ENCODE peak calls at places on chromosomes 5 and 9, in five cellular contexts. P is HepG2, L is H1, H is NT2/D1, I is GM12878. G is an unnamed sample.

GRCh38 chr9:131237931-131238401 is 38.3 kb downstream of the FAM78A start:
- DNase-seq in P (no peak), L (no peak), H (no peak), I (peak), G (no peak)

GRCh38 chr5:132069561-132069960 is 4.0 kb upstream of the CSF2 start:
- DNase-seq in P (no peak), L (no peak), H (no peak), I (no peak), G (no peak)

GRCh38 chr5:113581388-113581787 is 67.9 kb downstream of the YTHDC2 start:
- DNase-seq in P (no peak), L (no peak), H (no peak), I (no peak), G (no peak)

GRCh38 chr5:1291611-1292080 is 3.2 kb downstream of the TERT start:
- DNase-seq in P (no peak), L (no peak), H (no peak), I (no peak), G (no peak)

GRCh38 chr5:73999306-73999705 is 373.3 kb downstream of the ARHGEF28 start:
- DNase-seq in P (no peak), L (no peak), H (no peak), I (no peak), G (no peak)

GRCh38 chr5:34941936-34942335 is 12.6 kb downstream of the DNAJC21 start:
- DNase-seq in P (no peak), L (no peak), H (no peak), I (no peak), G (no peak)

GRCh38 chr5:147388171-147388977 is 121.5 kb downstream of the DPYSL3 start:
- DNase-seq in P (no peak), L (no peak), H (no peak), I (no peak), G (no peak)

GRCh38 chr9:119280740-119281485 is 88.3 kb downstream of the BRINP1 start:
- DNase-seq in P (no peak), L (no peak), H (no peak), I (no peak), G (no peak)

GRCh38 chr5:181051841-181052525 is 11.9 kb downstream of the BTNL9 start:
- DNase-seq in P (no peak), L (no peak), H (no peak), I (no peak), G (no peak)

GRCh38 chr5:149338364-149338763 is 6.9 kb upstream of the GRPEL2 start:
- DNase-seq in P (peak), L (no peak), H (no peak), I (no peak), G (no peak)

GRCh38 chr5:141757402-141757801 is 75.4 kb upstream of the ARAP3 start:
- DNase-seq in P (no peak), L (peak), H (no peak), I (no peak), G (peak)

GRCh38 chr5:30781642-30782041 is 411.8 kb upstream of the CDH6 start:
- DNase-seq in P (no peak), L (no peak), H (no peak), I (no peak), G (no peak)

GRCh38 chr5:67092447-67093023 is 104.1 kb downstream of the CD180 start:
- DNase-seq in P (no peak), L (no peak), H (no peak), I (no peak), G (no peak)

GRCh38 chr5:79011219-79011836 is 26.2 kb upstream of the ARSB start:
- DNase-seq in P (no peak), L (no peak), H (no peak), I (no peak), G (no peak)

GRCh38 chr9:97366889-97367288 is 45.0 kb upstream of the TDRD7 start:
- DNase-seq in P (no peak), L (no peak), H (no peak), I (no peak), G (no peak)

GRCh38 chr5:108259306-108259705 is 122.6 kb downstream of the FBXL17 start:
- DNase-seq in P (no peak), L (no peak), H (no peak), I (no peak), G (no peak)

GRCh38 chr9:138103824-138104206 is 226.2 kb downstream of the CACNA1B start:
- DNase-seq in P (no peak), L (no peak), H (no peak), I (no peak), G (no peak)

GRCh38 chr9:126471084-126471611 is 142.6 kb upstream of the LMX1B start:
- DNase-seq in P (no peak), L (no peak), H (no peak), I (peak), G (no peak)
- TF ChIP-seq SUZ12 in P (no peak), L (no peak), H (no peak), I (no peak), G (no peak)

DNA sequence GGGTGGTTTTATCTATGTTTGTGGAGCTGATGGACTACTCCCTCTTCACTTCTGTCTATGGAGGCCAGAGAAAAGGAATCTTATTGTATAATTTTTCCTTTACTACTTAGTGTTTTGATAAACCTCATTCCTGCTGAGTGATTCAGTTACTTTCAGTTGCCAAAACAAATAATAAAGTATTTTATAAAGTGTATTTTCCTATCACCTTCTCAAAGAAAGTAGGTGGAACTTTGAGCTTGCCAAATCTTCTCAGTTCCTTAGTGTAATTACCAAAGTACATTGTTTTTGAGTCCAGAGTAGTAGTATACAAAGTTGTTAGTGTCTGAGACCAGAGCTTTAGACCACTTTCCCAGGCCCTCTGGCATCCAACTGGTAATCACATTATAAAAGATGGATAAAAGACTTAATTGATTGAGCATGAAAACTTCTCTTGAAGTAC is 13.5 kb downstream of the RABGAP1 start:
- DNase-seq in P (no peak), L (no peak), H (no peak), I (no peak), G (no peak)
- TF ChIP-seq SUZ12 in P (no peak), L (no peak), H (no peak), I (no peak), G (no peak)

GRCh38 chr9:110623462-110624025 is 44.0 kb upstream of the SVEP1 start:
- DNase-seq in P (peak), L (no peak), H (peak), I (peak), G (peak)

GRCh38 chr9:110620726-110621125 is 41.2 kb upstream of the SVEP1 start:
- DNase-seq in P (no peak), L (no peak), H (no peak), I (no peak), G (no peak)

GRCh38 chr9:110622368-110622767 is 42.8 kb upstream of the SVEP1 start:
- DNase-seq in P (no peak), L (no peak), H (no peak), I (no peak), G (no peak)

DNA sequence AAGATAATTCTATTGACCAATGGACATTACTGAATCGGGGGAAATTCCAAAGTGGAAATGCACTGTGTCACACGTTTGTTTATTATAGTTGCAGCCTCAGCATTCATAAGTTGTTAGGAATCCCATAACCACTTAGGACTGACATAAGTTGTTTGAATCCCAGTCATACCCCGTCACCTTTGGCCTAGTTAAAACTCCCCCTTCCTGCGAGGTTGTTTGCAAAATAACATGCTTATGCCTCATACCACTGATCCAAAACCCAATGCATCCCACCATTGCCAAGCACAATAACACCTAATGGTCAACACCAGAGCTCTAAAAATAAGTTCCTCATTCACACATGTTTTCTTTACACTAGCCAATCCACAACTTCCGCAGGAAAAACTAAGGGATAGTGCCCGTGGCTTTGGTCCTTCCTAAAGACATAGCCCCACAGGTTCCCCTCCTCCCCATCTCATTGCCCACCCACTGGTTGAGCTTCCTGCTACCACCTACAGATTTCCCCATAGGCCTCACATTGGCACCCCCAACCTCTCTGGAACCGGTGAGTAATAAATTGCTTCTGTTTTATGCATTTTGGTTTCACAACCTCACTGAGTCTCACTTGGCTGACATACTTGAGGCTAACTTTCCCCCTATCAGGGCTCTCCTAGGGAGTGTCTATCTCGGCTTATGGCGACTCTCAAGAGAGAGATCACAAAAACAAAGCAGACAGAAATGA is 42.3 kb upstream of the MUSK start:
- DNase-seq in P (no peak), L (no peak), H (no peak), I (peak), G (no peak)
- TF ChIP-seq SUZ12 in P (no peak), L (no peak), H (no peak), I (no peak), G (no peak)

DNA sequence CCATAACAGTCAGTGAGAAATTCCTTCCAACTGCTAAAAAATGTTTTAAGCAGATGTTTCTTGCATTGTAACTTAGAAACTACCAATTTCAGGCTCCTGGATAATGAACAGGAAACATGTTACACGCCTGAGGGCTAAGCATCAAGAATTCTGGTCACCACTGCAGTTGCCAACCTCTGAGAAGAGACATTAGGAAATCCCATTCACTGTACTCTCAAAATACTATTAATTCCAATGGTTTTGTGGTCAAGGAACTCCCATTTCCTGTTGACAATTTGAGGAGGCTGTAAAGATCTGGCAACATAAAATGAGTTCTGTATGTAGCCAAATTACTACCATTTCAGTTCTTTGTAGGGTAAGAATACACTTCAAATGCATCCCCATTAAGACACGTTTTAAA is 456.0 kb upstream of the MEF2C start:
- DNase-seq in P (no peak), L (no peak), H (no peak), I (no peak), G (no peak)
- TF ChIP-seq SUZ12 in P (no peak), L (no peak), H (no peak), I (no peak), G (no peak)

DNA sequence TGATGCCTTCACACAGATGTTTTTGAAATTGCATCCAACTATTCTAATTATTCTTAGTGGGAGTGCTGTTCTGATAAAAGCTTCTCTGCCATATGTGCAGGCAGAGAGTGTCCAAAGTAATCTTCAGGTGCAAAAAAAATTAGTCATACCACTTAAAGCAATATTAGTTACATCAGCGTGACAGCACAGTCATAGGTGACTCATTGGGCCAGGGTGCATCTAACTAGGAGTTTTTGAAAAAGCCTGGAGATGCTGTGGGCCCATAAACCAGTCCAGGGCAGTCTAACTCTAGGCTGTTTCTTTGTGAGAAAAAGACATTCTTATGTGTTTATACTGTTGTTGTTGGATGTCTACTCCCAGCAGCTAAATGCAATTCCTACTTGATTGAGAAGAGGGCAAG is 33.0 kb upstream of the C6 start:
- DNase-seq in P (no peak), L (no peak), H (no peak), I (no peak), G (no peak)
- TF ChIP-seq SUZ12 in P (no peak), L (no peak), H (no peak), I (no peak), G (no peak)

GRCh38 chr9:121654497-121655140 is 3.2 kb downstream of the DAB2IP start:
- DNase-seq in P (no peak), L (no peak), H (no peak), I (no peak), G (no peak)
- TF ChIP-seq SUZ12 in P (no peak), L (no peak), H (no peak), I (no peak), G (no peak)

DNA sequence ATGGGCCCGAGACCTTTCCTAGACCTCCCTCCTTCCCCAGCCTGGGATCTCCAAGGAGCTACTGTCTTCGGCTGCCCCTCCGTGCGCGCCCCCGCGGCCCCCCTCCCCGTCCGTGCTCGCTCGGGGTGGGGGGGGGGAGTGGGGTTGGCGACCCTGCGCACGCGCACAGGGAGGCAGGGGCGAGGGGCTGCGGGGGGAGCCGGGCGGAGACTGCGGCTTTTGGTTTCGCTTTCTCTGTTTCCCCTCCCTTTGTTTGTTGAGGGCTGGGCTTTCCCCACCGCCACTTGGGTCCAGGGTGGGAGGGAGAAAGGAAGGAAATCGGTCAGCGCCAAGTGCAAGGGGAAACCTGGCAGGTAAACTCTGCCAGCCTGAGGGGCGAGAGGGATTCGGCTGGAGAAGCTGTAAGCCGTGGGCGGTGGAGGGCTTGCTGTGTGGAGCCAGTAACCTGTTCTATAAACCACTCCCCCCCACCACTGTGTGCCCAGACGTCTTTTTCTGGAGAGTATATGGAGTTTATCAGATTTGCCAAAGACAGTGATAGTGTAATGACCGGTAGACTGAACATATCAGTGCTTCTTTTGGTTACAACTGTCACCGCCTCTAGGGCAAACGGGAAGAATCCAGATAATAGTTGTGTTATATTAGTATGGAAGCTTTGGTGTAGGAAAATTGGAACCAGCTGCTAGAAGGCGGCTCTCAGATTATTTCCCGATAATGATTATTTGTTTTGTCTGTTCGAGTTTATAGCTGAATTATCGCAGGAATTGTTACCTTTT is 687 bp downstream of the DNAJA1 start:
- DNase-seq in P (peak), L (no peak), H (no peak), I (no peak), G (peak)
- TF ChIP-seq SUZ12 in P (no peak), L (no peak), H (no peak), I (no peak), G (no peak)

GRCh38 chr5:139407517-139407916 is 3.6 kb upstream of the SPATA24 start:
- DNase-seq in P (no peak), L (no peak), H (no peak), I (no peak), G (no peak)
- TF ChIP-seq SUZ12 in P (no peak), L (no peak), H (no peak), I (no peak), G (no peak)

GRCh38 chr5:32780508-32780919 is 69.4 kb downstream of the NPR3 start:
- DNase-seq in P (no peak), L (no peak), H (no peak), I (no peak), G (no peak)
- TF ChIP-seq SUZ12 in P (no peak), L (no peak), H (no peak), I (no peak), G (no peak)

GRCh38 chr5:145889611-145890010 is 16.8 kb upstream of the GRXCR2 start:
- DNase-seq in P (no peak), L (no peak), H (no peak), I (no peak), G (no peak)

GRCh38 chr5:145887976-145888574 is 15.3 kb upstream of the GRXCR2 start:
- DNase-seq in P (peak), L (peak), H (peak), I (no peak), G (peak)

DNA sequence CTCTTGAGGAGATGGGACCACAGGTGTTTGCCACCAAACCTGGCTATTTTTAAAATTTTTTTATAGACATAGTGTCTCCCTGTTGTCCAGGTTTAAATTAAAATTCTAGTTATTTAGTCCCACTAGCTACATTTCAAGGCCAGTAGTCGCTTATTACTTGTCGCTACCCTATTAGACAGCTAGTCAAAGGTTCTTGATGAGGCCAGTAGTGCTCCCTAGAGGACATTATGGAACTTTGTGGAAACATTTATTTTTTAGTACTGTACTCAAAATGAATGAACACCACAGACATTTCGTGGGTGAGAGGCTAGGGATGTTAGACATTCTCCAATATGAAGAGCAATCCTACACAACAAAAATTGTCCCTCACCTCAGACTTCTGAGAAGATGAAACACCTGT is 14.4 kb upstream of the GRXCR2 start:
- DNase-seq in P (peak), L (no peak), H (no peak), I (no peak), G (no peak)
- TF ChIP-seq SUZ12 in P (no peak), L (no peak), H (no peak), I (no peak), G (no peak)

G was measured in HEK293T.